ENCODE peak calls at places on chromosomes 3 and 15, in eight cellular contexts. O, S, E, U, R, Z, G and B are unnamed samples.

GRCh38 chr3:115704661-115705338 is 81.5 kb downstream of the GAP43 start:
- DNase-seq in O (no peak), S (no peak), E (no peak), U (no peak), R (peak), Z (no peak), G (no peak), B (no peak)

GRCh38 chr15:86317379-86317745 is 237.7 kb downstream of the AGBL1 start:
- DNase-seq in O (no peak), S (no peak), E (no peak), U (no peak), R (peak), Z (no peak), G (no peak), B (no peak)

GRCh38 chr3:29597376-29598008 is 316.6 kb downstream of the RBMS3 start:
- DNase-seq in O (peak), S (no peak), E (no peak), U (no peak), R (no peak), Z (no peak), G (no peak), B (peak)

GRCh38 chr15:59830143-59830542 is 141.0 kb upstream of the BNIP2 start:
- DNase-seq in O (no peak), S (no peak), E (no peak), U (no peak), R (no peak), Z (no peak), G (no peak), B (no peak)

GRCh38 chr3:129942296-129942695 is 32.2 kb upstream of the TRH start:
- DNase-seq in O (peak), S (peak), E (peak), U (peak), R (peak), Z (peak), G (peak), B (peak)

GRCh38 chr3:20340324-20340928 is 154.4 kb upstream of the SGO1 start:
- DNase-seq in O (peak), S (peak), E (peak), U (peak), R (peak), Z (peak), G (peak), B (peak)

GRCh38 chr3:33889394-33890039 is 91.1 kb downstream of the PDCD6IP start:
- DNase-seq in O (no peak), S (no peak), E (no peak), U (no peak), R (no peak), Z (no peak), G (no peak), B (no peak)

GRCh38 chr15:38050529-38050928 is 116.1 kb downstream of the TMCO5A start:
- DNase-seq in O (peak), S (no peak), E (no peak), U (no peak), R (peak), Z (no peak), G (no peak), B (peak)

GRCh38 chr3:14822875-14823807 is 4.4 kb downstream of the FGD5 start:
- DNase-seq in O (no peak), S (no peak), E (no peak), U (no peak), R (peak), Z (no peak), G (no peak), B (no peak)